ENCODE peak calls at places on chromosomes 4 and X, in eight cellular contexts. W is adrenal gland, R is heart left ventricle, V is HCT116, B is gastrocnemius medialis, O is stomach, T is K562, D is A549. G is an unnamed sample.

GRCh38 chr4:121977251-121978168 is 25.6 kb upstream of the TRPC3 start:
- DNase-seq in W (peak; percentile 64), R (no peak), V (no peak), B (no peak), O (no peak), T (no peak), D (no peak), G (peak; percentile 22)

GRCh38 chr4:4344915-4345527 is 41.9 kb upstream of the NSG1 start:
- DNase-seq in W (no peak), R (no peak), V (no peak), B (no peak), O (no peak), T (no peak), D (no peak), G (no peak)

GRCh38 chrX:71636438-71637252 is 18.3 kb upstream of the CXCR3 start:
- DNase-seq in W (peak; percentile 64), R (peak; percentile 41), V (no peak), B (peak; percentile 58), O (no peak), T (no peak), D (no peak), G (no peak)

GRCh38 chr4:41728571-41728908 is 20.0 kb downstream of the PHOX2B start:
- DNase-seq in W (no peak), R (no peak), V (no peak), B (no peak), O (no peak), T (no peak), D (no peak), G (no peak)

GRCh38 chr4:76993787-76994641 is 44.5 kb downstream of the SEPTIN11 start:
- DNase-seq in W (no peak), R (no peak), V (no peak), B (peak; percentile 62), O (no peak), T (no peak), D (no peak), G (peak; percentile 74)

GRCh38 chrX:140918398-140919043 is 83.9 kb upstream of the SPANXB1 start:
- DNase-seq in W (peak; percentile 67), R (no peak), V (peak; percentile 10), B (no peak), O (peak; percentile 27), T (peak; percentile 57), D (peak; percentile 10), G (no peak)

GRCh38 chr4:158938462-158939044 is 164.3 kb upstream of the RAPGEF2 start:
- DNase-seq in W (no peak), R (no peak), V (no peak), B (no peak), O (no peak), T (no peak), D (no peak), G (no peak)

GRCh38 chr4:93983133-93983532 is 154.6 kb downstream of the ATOH1 start:
- DNase-seq in W (no peak), R (no peak), V (no peak), B (no peak), O (no peak), T (no peak), D (no peak), G (no peak)

GRCh38 chr4:111362891-111363290 is 740.0 kb upstream of the PITX2 start:
- DNase-seq in W (no peak), R (peak; percentile 28), V (no peak), B (peak; percentile 14), O (no peak), T (no peak), D (no peak), G (no peak)

GRCh38 chr4:94472056-94472826 is 20.5 kb downstream of the PDLIM5 start:
- DNase-seq in W (no peak), R (no peak), V (no peak), B (no peak), O (no peak), T (no peak), D (no peak), G (no peak)

GRCh38 chr4:70505152-70505748 is 13.1 kb upstream of the AMTN start:
- DNase-seq in W (peak; percentile 76), R (no peak), V (peak; percentile 42), B (peak; percentile 15), O (peak; percentile 60), T (peak; percentile 64), D (peak; percentile 13), G (peak; percentile 31)

GRCh38 chrX:51461053-51462050 is 35.0 kb downstream of the NUDT11 start:
- DNase-seq in W (no peak), R (no peak), V (peak; percentile 7), B (no peak), O (no peak), T (peak; percentile 41), D (peak; percentile 12), G (no peak)

GRCh38 chr4:187586892-187587291 is 408.7 kb upstream of the ZFP42 start:
- DNase-seq in W (no peak), R (no peak), V (peak; percentile 73), B (no peak), O (no peak), T (no peak), D (no peak), G (no peak)

GRCh38 chrX:7921750-7922149 is 5.5 kb downstream of the PNPLA4 start:
- DNase-seq in W (no peak), R (no peak), V (no peak), B (no peak), O (no peak), T (no peak), D (no peak), G (no peak)

GRCh38 chr4:108953941-108954340 is 191.1 kb upstream of the ETNPPL start:
- DNase-seq in W (no peak), R (no peak), V (no peak), B (no peak), O (no peak), T (no peak), D (no peak), G (no peak)

GRCh38 chr4:88761861-88762523 is 64.4 kb upstream of the NAP1L5 start:
- DNase-seq in W (no peak), R (no peak), V (no peak), B (no peak), O (no peak), T (no peak), D (no peak), G (no peak)

GRCh38 chr4:48307528-48307927 is 33.8 kb upstream of the SLAIN2 start:
- DNase-seq in W (no peak), R (no peak), V (no peak), B (no peak), O (no peak), T (no peak), D (no peak), G (no peak)

GRCh38 chr4:30837131-30837539 is 117.0 kb downstream of the PCDH7 start:
- DNase-seq in W (no peak), R (no peak), V (peak; percentile 81), B (no peak), O (no peak), T (no peak), D (no peak), G (no peak)

GRCh38 chr4:150379454-150379853 is 202.5 kb upstream of the MAB21L2 start:
- DNase-seq in W (no peak), R (no peak), V (no peak), B (no peak), O (no peak), T (no peak), D (no peak), G (no peak)

GRCh38 chr4:20577702-20578101 is 122.6 kb upstream of the PACRGL start:
- DNase-seq in W (no peak), R (no peak), V (no peak), B (no peak), O (no peak), T (no peak), D (no peak), G (no peak)

DNA sequence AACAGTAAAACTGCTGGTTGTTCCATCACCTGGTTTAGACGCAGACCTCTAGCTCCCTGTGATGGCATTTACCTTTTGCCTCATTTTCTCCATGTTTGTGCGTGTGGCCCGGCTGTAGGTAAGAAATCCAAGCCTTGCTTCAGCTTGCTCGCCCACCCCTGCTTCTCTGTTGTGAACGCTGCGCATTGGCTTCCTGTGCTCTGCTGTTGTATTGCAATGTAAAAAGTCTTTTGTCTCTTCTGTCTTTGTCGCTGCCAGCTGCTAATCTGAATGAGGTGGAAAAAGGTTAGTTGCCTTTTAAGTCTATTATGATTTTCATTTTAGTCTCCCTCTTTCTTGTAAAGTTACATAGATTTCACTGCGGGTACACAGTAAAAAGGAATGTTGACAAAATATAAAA is 127.3 kb upstream of the PACRGL start:
- DNase-seq in W (no peak), R (no peak), V (no peak), B (no peak), O (no peak), T (no peak), D (no peak), G (no peak)
- TF ChIP-seq CTCF in W (no peak), R (no peak), V (no peak), B (no peak), O (no peak), T (no peak), D (no peak), G (no peak)

DNA sequence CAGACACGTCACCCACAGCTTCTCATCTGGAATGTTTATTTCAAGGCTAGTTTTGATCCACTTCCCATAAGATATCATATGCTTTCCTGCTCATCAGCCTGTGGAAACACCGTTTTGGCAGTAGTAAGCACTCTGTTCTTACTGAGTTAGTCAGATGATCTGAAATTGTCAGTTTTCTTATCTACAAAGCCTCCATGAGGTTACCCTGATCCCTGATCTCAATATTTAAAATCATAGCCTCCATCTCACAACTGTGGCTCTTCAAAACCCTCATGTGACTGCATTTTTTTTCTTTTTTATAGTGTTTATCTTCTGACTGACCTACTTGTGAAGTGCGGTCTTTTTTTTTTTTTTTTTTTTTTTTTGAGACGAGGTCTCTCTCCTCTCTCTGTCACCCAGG is 22.7 kb downstream of the BST1 start:
- DNase-seq in W (no peak), R (no peak), V (no peak), B (no peak), O (no peak), T (no peak), D (no peak), G (no peak)
- H3K27ac ChIP-seq in W (no peak overlapping the region), R (no peak overlapping the region), V (no peak overlapping the region), B (no peak overlapping the region), O (no peak overlapping the region), T (no peak overlapping the region), D (no peak overlapping the region), G (no peak overlapping the region)

GRCh38 chrX:12973561-12974216 is 1.2 kb upstream of the TMSB4X start:
- DNase-seq in W (peak; percentile 56), R (no peak), V (no peak), B (no peak), O (peak; percentile 50), T (no peak), D (no peak), G (no peak)
- TF ChIP-seq POLR2A in W (no peak), R (no peak), V (no peak), B (no peak), O (no peak), T (no peak), D (no peak), G (no peak)

DNA sequence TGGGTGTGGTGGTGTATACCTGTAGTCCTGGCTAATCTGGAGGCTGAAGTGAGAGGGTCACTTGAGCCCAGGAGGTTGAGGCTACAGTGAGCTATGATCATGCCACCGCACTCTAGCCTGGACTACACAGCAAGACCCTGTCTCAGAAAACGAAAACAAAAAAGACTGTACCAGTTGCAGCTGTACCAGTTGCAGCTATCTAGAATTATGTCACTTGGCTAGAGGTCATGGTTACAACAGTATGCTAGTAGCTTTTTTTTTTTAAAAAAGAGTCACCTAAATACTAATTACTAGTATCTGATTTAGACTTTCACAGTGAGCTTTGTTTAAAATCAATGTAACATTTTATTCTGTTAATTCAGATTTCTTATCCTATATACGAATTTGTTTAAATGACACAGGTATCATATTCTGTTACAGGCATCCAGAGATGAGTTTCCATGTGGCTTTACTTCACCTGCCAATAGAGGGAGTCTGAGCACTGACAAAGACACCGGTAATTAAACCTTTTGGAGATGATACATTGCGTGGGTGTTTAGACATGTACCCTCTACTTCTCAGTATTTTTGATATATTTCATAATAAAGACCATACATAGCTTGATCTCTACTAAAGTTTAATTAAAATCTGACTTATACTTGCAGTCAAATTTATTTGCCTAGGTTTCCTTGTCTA is 100.2 kb upstream of the IL13RA1 start:
- DNase-seq in W (no peak), R (no peak), V (no peak), B (no peak), O (no peak), T (peak; percentile 23), D (peak; percentile 31), G (no peak)
- TF ChIP-seq CTCF in W (no peak), R (no peak), V (peak; percentile 28), B (no peak), O (no peak), T (peak; percentile 55), D (peak; percentile 62), G (peak; percentile 48)

G was measured in Peyer's patch.